ENCODE peak calls at places on chromosomes 7 and 10, in eight cellular contexts. E, A, K, Q, H, C, N and I are unnamed samples.

GRCh38 chr10:90712529-90712928 is 145.3 kb downstream of the HTR7 start:
- DNase-seq in E (no peak), A (no peak), K (no peak), Q (no peak), H (no peak), C (no peak), N (no peak), I (no peak)

GRCh38 chr10:23344251-23344841 is at the start of gene C10orf67:
- DNase-seq in E (peak; percentile 39), A (peak; percentile 31), K (peak; percentile 27), Q (no peak), H (no peak), C (peak; percentile 39), N (peak; percentile 70), I (no peak)

GRCh38 chr7:1536768-1537630 is 6.5 kb downstream of the MAFK start:
- DNase-seq in E (peak; percentile 99), A (peak; percentile 91), K (peak; percentile 91), Q (no peak), H (no peak), C (peak; percentile 96), N (peak; percentile 83), I (no peak)

GRCh38 chr7:92830532-92831110 is 5.8 kb downstream of the CDK6 start:
- DNase-seq in E (peak; percentile 46), A (no peak), K (no peak), Q (no peak), H (no peak), C (no peak), N (no peak), I (peak; percentile 45)

GRCh38 chr7:23020742-23021401 is 6.9 kb upstream of the HYCC1 start:
- DNase-seq in E (peak; percentile 88), A (no peak), K (no peak), Q (no peak), H (no peak), C (no peak), N (no peak), I (no peak)

GRCh38 chr10:103350522-103351260 is at the start of gene PCGF6:
- DNase-seq in E (peak; percentile 64), A (peak; percentile 81), K (peak; percentile 73), Q (peak; percentile 82), H (peak; percentile 76), C (peak; percentile 87), N (peak; percentile 96), I (peak; percentile 94)

GRCh38 chr10:81082621-81083376 is 545.1 kb downstream of the SH2D4B start:
- DNase-seq in E (no peak), A (no peak), K (no peak), Q (no peak), H (no peak), C (no peak), N (no peak), I (no peak)

GRCh38 chr10:60905580-60905979 is 38.4 kb downstream of the RHOBTB1 start:
- DNase-seq in E (peak; percentile 59), A (peak; percentile 22), K (no peak), Q (no peak), H (no peak), C (peak; percentile 60), N (no peak), I (no peak)

GRCh38 chr7:139023076-139023475 is 12.8 kb downstream of the ZC3HAV1L start:
- DNase-seq in E (no peak), A (no peak), K (no peak), Q (no peak), H (no peak), C (no peak), N (no peak), I (no peak)

GRCh38 chr10:70528726-70529362 is 50.3 kb downstream of the PALD1 start:
- DNase-seq in E (peak; percentile 65), A (no peak), K (peak; percentile 42), Q (no peak), H (peak; percentile 39), C (peak; percentile 46), N (peak; percentile 73), I (peak; percentile 62)

GRCh38 chr7:84202855-84203254 is 8.3 kb upstream of the SEMA3A start:
- DNase-seq in E (no peak), A (no peak), K (no peak), Q (no peak), H (no peak), C (no peak), N (no peak), I (no peak)

GRCh38 chr10:74039561-74040145 is 41.7 kb downstream of the VCL start:
- DNase-seq in E (peak; percentile 61), A (peak; percentile 18), K (no peak), Q (no peak), H (no peak), C (peak; percentile 61), N (no peak), I (no peak)

GRCh38 chr10:80187060-80187459 is 18.3 kb downstream of the ANXA11 start:
- DNase-seq in E (no peak), A (no peak), K (no peak), Q (no peak), H (no peak), C (no peak), N (no peak), I (no peak)

GRCh38 chr10:113471241-113471996 is 81.4 kb upstream of the HABP2 start:
- DNase-seq in E (no peak), A (no peak), K (no peak), Q (no peak), H (no peak), C (no peak), N (no peak), I (no peak)
- H3K27ac ChIP-seq in E (no peak overlapping the region), A (no peak overlapping the region), K (no peak overlapping the region), Q (no peak overlapping the region), H (no peak overlapping the region), C (no peak overlapping the region), N (no peak overlapping the region), I (no peak overlapping the region)

GRCh38 chr10:6278519-6279120 is 75.9 kb downstream of the PFKFB3 start:
- DNase-seq in E (no peak), A (no peak), K (no peak), Q (no peak), H (no peak), C (peak; percentile 30), N (no peak), I (no peak)

GRCh38 chr10:6282454-6282958 is 79.8 kb downstream of the PFKFB3 start:
- DNase-seq in E (no peak), A (no peak), K (no peak), Q (no peak), H (no peak), C (no peak), N (no peak), I (no peak)

GRCh38 chr10:6280291-6280690 is 77.6 kb downstream of the PFKFB3 start:
- DNase-seq in E (no peak), A (no peak), K (no peak), Q (no peak), H (no peak), C (no peak), N (no peak), I (no peak)

GRCh38 chr10:6279540-6280267 is 77.0 kb downstream of the PFKFB3 start:
- DNase-seq in E (peak; percentile 66), A (no peak), K (peak; percentile 76), Q (no peak), H (peak; percentile 35), C (no peak), N (peak; percentile 10), I (no peak)

DNA sequence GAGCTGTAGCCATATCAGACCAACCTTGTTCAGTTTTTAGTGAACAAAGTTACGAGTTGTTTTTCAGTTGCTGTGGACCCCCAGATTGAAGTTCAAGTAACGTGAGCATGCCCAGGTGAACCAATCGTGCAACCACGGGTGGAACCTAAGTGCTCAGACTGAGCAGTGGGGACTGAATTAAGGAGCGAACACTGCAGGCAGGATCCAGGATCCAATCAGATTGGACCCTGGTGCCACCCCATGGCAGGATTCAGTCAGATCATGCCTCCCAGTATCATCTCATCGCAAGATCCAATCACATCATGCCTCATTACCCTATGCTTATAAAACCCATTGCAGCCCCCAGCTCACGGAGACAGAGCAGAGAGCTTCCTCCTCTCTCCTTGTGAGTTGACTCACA is 80.9 kb downstream of the PFKFB3 start:
- DNase-seq in E (no peak), A (no peak), K (no peak), Q (no peak), H (no peak), C (no peak), N (no peak), I (no peak)
- H3K27ac ChIP-seq in E (no peak overlapping the region), A (no peak overlapping the region), K (no peak overlapping the region), Q (no peak overlapping the region), H (no peak overlapping the region), C (no peak overlapping the region), N (no peak overlapping the region), I (no peak overlapping the region)

GRCh38 chr10:78254013-78254412 is 220.3 kb downstream of the RPS24 start:
- DNase-seq in E (peak; percentile 30), A (no peak), K (no peak), Q (no peak), H (no peak), C (no peak), N (no peak), I (no peak)

GRCh38 chr10:78258303-78259030 is 224.8 kb downstream of the RPS24 start:
- DNase-seq in E (no peak), A (no peak), K (no peak), Q (no peak), H (no peak), C (no peak), N (no peak), I (peak; percentile 49)

GRCh38 chr10:78253072-78253853 is 219.6 kb downstream of the RPS24 start:
- DNase-seq in E (no peak), A (no peak), K (no peak), Q (no peak), H (no peak), C (no peak), N (no peak), I (no peak)

GRCh38 chr10:78255214-78255613 is 221.6 kb downstream of the RPS24 start:
- DNase-seq in E (peak; percentile 56), A (no peak), K (no peak), Q (no peak), H (no peak), C (no peak), N (no peak), I (no peak)

DNA sequence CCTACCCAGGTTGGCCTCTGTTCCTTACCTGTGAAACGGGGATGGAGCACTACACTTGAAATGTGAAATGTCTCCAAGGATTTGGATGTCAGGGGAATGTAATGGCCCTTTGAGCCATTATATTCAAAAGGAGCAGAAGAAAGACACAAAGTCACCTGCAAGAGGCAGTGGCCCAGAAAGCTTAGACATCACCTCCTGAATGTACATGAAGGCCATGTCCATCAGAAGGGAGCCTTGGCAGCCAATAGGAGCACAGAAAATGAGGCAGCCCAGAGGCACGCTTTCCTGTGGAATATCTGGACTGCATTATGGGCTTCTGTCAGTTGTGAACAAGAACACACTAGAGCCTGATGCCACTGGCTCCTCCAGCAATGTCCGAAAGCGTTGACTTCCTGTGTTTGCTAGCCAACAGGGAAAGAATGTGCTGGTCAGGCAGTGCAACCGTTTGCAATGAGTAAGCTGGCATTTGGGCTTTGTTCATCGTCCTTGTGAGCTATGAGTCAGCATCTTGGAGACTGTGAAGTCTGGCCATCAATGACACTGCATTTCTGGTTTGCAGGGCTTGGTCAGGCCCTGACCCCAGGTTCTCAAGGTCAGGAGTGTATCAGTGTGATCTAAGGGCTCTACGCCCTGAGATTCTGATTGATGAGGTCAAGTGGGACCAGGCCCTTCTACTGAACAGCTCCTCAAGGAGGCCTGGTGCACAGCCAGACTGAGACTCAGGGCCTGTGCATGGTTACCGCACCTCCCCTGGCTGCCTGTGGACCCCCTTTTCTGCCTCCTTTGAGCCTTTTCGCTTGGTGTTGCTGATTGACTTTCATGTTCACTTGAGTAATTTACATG is 222.4 kb downstream of the RPS24 start:
- DNase-seq in E (peak; percentile 99), A (peak; percentile 21), K (no peak), Q (no peak), H (no peak), C (peak; percentile 33), N (no peak), I (no peak)
- H3K27ac ChIP-seq in E (peak overlapping the region; percentile 84), A (peak overlapping the region; percentile 34), K (peak overlapping the region; percentile 9), Q (no peak overlapping the region), H (no peak overlapping the region), C (no peak overlapping the region), N (no peak overlapping the region), I (no peak overlapping the region)

GRCh38 chr10:44955408-44956070 is 4.1 kb upstream of the RASSF4 start:
- DNase-seq in E (no peak), A (no peak), K (no peak), Q (no peak), H (no peak), C (peak; percentile 65), N (no peak), I (no peak)
- H3K27ac ChIP-seq in E (no peak overlapping the region), A (no peak overlapping the region), K (no peak overlapping the region), Q (no peak overlapping the region), H (no peak overlapping the region), C (peak overlapping the region; percentile 47), N (no peak overlapping the region), I (no peak overlapping the region)